ENCODE peak calls at places on chromosomes 16 and 17, in six cellular contexts. K, J, S, Y, E and V are unnamed samples.

GRCh38 chr16:77551352-77551751 is 116.5 kb upstream of the ADAMTS18 start:
- DNase-seq in J (no peak), S (no peak), Y (no peak), K (no peak), E (no peak), V (no peak)

GRCh38 chr16:30121741-30122620 is 1.0 kb downstream of the MAPK3 start:
- DNase-seq in S (no peak), K (no peak), J (no peak), Y (no peak), E (no peak), V (no peak)

GRCh38 chr17:45300060-45300751 is 16.6 kb downstream of the MAP3K14 start:
- DNase-seq in J (no peak), S (no peak), K (no peak), Y (no peak), E (no peak), V (no peak)

GRCh38 chr17:16419074-16419928 is 3.9 kb downstream of the TRPV2 start:
- DNase-seq in J (peak; percentile 59), K (no peak), Y (no peak), S (peak; percentile 54), E (no peak), V (peak; percentile 59)

GRCh38 chr16:86880316-86881117 is 302.2 kb downstream of the FOXL1 start:
- DNase-seq in E (no peak), Y (no peak), K (no peak), J (no peak), S (no peak), V (no peak)

GRCh38 chr16:29820730-29821662 is 734 bp downstream of the MVP start:
- DNase-seq in K (no peak), E (no peak), J (no peak), Y (no peak), S (no peak), V (peak; percentile 41)

GRCh38 chr17:75720656-75721462 is at the start of gene ITGB4:
- DNase-seq in J (peak; percentile 94), K (peak; percentile 72), S (peak; percentile 39), Y (no peak), E (peak; percentile 50), V (no peak)

GRCh38 chr16:72428611-72429376 is 256.8 kb upstream of the PMFBP1 start:
- DNase-seq in K (no peak), J (no peak), Y (no peak), S (no peak), E (no peak), V (no peak)

GRCh38 chr16:71421911-71422310 is 19.9 kb downstream of the TLE7 start:
- DNase-seq in Y (no peak), K (peak; percentile 26), S (peak; percentile 58), E (no peak), J (peak; percentile 76), V (no peak)
- TF ChIP-seq ZNF274 in Y (no peak), K (no peak), S (no peak), E (no peak), J (no peak), V (no peak)

DNA sequence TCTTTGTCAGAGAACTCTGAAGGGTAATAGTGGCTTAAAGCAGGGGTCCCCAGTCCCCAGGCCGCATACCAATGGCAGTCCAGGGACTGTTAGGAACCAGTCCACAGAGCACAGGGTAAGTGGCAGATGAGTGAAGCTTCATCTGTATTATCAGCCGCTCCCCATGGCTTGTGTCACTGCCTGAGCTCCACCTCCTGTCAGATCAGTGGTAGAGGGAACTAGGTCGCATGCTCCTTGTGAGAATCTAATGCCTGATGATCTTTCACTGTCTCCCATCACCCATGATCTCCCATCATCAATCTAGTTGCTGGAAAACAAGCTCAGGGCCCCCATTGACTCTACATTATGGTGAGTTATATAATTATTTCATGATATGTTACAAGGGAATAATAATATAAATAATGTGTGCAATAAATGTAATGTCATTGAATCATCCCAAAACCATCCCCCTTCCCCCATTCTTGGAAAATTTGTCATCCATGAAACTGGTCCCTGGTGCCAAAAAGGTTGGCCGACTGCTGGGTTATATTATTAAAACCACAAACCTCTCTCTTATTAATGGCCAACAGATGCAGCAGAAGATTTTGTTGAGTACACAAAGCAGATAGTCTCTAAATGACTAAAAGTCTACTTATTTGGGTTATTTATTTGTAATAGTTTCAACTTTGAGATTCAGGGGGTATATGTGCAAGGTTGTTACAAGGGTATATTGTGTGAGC is 782.7 kb downstream of the CDH11 start:
- DNase-seq in Y (no peak), S (no peak), K (no peak), J (no peak), E (no peak), V (no peak)
- TF ChIP-seq ZNF274 in Y (no peak), S (no peak), K (no peak), J (no peak), E (no peak), V (no peak)

GRCh38 chr17:18323007-18323406 is 7.9 kb downstream of the SMCR8 start:
- DNase-seq in E (no peak), Y (no peak), S (no peak), J (no peak), K (no peak), V (no peak)
- TF ChIP-seq ZNF274 in E (no peak), Y (no peak), S (no peak), J (no peak), K (no peak), V (no peak)

GRCh38 chr16:67015317-67015731 is 13.6 kb upstream of the CBFB start:
- DNase-seq in Y (no peak), K (peak; percentile 32), S (no peak), J (no peak), E (no peak), V (no peak)
- TF ChIP-seq ZNF274 in Y (no peak), K (no peak), S (no peak), J (no peak), E (no peak), V (no peak)

DNA sequence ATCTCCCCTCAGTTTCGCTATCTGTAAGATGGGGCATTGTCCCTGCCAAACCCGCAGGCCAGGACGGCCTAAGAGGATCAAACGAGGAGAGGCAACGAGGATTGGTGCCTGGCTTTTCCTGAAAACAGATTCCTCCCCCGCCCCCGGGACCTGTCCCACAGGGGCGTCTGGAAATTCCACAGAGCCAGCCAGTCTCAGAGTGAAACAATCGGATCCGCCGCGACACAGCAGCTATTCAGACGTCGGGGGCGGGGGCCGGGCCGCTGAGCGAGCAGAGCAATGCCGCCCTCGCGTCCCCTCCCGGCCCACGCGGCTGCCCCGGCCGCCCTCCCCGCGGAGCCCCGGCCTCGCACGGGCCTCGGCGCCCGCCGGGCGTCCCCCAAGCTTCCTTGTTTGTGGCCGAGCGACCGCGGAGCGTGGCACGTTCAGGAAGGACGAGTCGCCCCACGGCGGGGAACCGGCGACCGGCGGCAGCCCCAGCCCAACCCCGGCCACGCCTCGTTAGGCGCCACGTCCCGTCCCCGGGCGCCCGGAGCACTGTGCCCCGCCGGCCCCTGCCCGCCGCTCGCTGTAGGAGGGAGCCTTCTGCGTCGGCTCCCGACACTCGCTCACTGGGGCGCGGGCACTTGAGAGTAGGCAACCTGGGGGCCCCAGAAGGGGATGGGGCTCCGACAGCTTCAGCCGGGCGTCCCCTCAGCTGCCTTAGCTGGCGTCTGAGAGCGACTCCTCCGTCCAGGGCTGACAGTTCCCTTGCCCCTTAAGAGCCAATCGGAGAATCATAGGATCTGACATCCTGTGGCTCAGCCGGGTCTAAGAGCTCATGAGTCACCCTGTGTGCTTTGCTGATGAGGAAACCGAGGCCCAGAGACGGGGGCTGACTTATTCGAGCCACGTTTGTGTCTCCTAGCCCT is 29.7 kb upstream of the PHOSPHO1 start:
- DNase-seq in K (peak; percentile 84), Y (no peak), S (peak; percentile 35), E (no peak), J (peak; percentile 74), V (no peak)
- TF ChIP-seq ZNF274 in K (no peak), Y (no peak), S (no peak), E (no peak), J (no peak), V (no peak)

GRCh38 chr16:23107878-23108277 is 41.4 kb downstream of the USP31 start:
- DNase-seq in E (no peak), S (no peak), J (no peak), Y (no peak), K (no peak), V (no peak)

GRCh38 chr16:23114131-23114904 is 34.9 kb downstream of the USP31 start:
- DNase-seq in E (no peak), S (no peak), Y (no peak), J (no peak), K (no peak), V (no peak)

GRCh38 chr16:23113185-23113584 is 36.1 kb downstream of the USP31 start:
- DNase-seq in K (no peak), S (no peak), J (no peak), E (no peak), Y (no peak), V (no peak)

GRCh38 chr16:23107117-23107516 is 42.1 kb downstream of the USP31 start:
- DNase-seq in K (no peak), E (no peak), J (no peak), Y (no peak), S (no peak), V (no peak)

DNA sequence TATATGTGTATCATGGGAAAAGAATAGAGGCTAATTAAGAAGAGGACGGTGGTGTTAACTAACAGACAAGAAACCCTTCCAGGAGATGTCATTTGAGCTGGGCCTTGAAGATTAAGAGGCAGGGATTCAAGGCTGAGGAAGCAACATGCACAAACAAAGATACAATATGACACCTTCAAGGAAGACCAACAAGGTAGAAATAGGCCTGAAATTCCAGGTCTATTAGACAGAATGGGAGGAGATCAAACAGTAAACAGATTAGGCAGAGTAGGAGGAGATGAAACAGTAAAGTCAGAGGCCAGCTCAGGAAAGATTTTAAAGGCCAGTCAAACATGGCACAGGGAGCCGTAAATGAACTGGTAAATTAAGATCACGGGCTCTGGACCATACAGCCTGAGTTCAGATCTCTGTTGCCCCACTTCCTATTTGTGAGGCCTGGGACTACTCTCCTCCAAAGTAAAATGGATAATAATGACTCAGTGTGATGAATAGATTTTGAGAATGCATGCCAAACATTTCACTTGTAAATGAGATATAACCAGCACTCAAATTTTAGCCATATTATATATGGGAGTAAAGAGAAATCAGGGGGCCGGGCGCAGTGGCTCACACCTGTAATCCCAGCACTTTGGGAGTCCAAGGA is 38.9 kb downstream of the USP31 start:
- DNase-seq in S (no peak), K (no peak), J (no peak), E (no peak), Y (no peak), V (no peak)
- TF ChIP-seq ZNF274 in S (no peak), K (no peak), J (no peak), E (no peak), Y (no peak), V (no peak)